ENCODE peak calls at places on chromosomes 7 and 10, in six cellular contexts. J is HT1080, C is T47D, R is NCI-H774, Y is neuronal stem cell, H is left ventricle myocardium superior. N is an unnamed sample.

GRCh38 chr10:86262671-86263165 is 103.9 kb downstream of the GRID1 start:
- DNase-seq in R (no peak), C (no peak), Y (no peak), J (no peak), H (no peak), N (peak)

GRCh38 chr10:61486738-61487396 is 33.7 kb upstream of the TMEM26 start:
- DNase-seq in Y (no peak), J (peak), R (no peak), H (no peak), C (no peak), N (no peak)

GRCh38 chr7:110407242-110407641 is 683.7 kb upstream of the LRRN3 start:
- DNase-seq in C (no peak), Y (no peak), H (no peak), J (no peak), R (no peak), N (no peak)

GRCh38 chr10:23063387-23064287 is 31.7 kb upstream of the MSRB2 start:
- DNase-seq in Y (no peak), R (no peak), H (no peak), J (no peak), C (no peak), N (no peak)

GRCh38 chr10:112658900-112659328 is 211.9 kb downstream of the VTI1A start:
- DNase-seq in R (no peak), C (peak), H (no peak), J (peak), Y (peak), N (no peak)

GRCh38 chr10:70763567-70763966 is 21.6 kb downstream of the TBATA start:
- DNase-seq in Y (no peak), J (no peak), H (no peak), C (no peak), R (no peak), N (no peak)

GRCh38 chr10:96112531-96112930 is 17.6 kb upstream of the ZNF518A start:
- DNase-seq in H (no peak), R (no peak), J (no peak), Y (no peak), C (no peak), N (no peak)

GRCh38 chr7:137978464-137979237 is 23.2 kb downstream of the CREB3L2 start:
- DNase-seq in C (no peak), Y (no peak), H (peak), R (no peak), J (peak), N (no peak)

GRCh38 chr7:36575832-36576231 is 148.5 kb downstream of the AOAH start:
- DNase-seq in C (no peak), R (no peak), Y (no peak), H (no peak), J (no peak), N (no peak)

GRCh38 chr10:12635127-12635541 is 285.8 kb downstream of the CAMK1D start:
- DNase-seq in R (no peak), J (peak), Y (no peak), H (no peak), C (no peak), N (no peak)

GRCh38 chr10:15290150-15290549 is 80.9 kb downstream of the FAM171A1 start:
- DNase-seq in H (no peak), C (no peak), J (no peak), R (no peak), Y (no peak), N (no peak)

GRCh38 chr7:220151-220841 is 27.9 kb downstream of the FAM20C start:
- DNase-seq in J (no peak), R (no peak), H (no peak), Y (no peak), C (no peak), N (no peak)

GRCh38 chr10:100004805-100005510 is 4.8 kb downstream of the DNMBP start:
- DNase-seq in Y (no peak), J (peak), R (no peak), H (no peak), C (no peak), N (no peak)

GRCh38 chr7:1254281-1255082 is 21.8 kb downstream of the UNCX start:
- DNase-seq in Y (no peak), H (peak), J (no peak), R (no peak), C (no peak), N (no peak)

GRCh38 chr10:113945075-113945686 is 90.7 kb downstream of the NHLRC2 start:
- DNase-seq in Y (no peak), C (no peak), J (peak), R (no peak), H (no peak), N (no peak)

GRCh38 chr10:113991091-113991860 is 52.4 kb upstream of the ADRB1 start:
- DNase-seq in R (no peak), C (no peak), Y (no peak), J (peak), H (no peak), N (no peak)

GRCh38 chr10:33376976-33377657 is 42.6 kb upstream of the NRP1 start:
- DNase-seq in J (peak), H (no peak), Y (no peak), R (no peak), C (no peak), N (no peak)

N was measured in caudate nucleus.